ENCODE peak calls at places on chromosomes 12 and 14, in four cellular contexts. One of them, this sample, is unnamed.

GRCh38 chr12:108642269-108642870 is 8.7 kb upstream of the SELPLG start:
- DNase-seq in astrocyte of the cerebellum: no peak
- DNase-seq in effector CD4-positive, alpha-beta T cell: no peak
- DNase-seq in H7: no peak
- DNase-seq in this sample: peak

GRCh38 chr12:123427036-123427769 is 9.3 kb downstream of the RILPL2 start:
- DNase-seq in astrocyte of the cerebellum: no peak
- DNase-seq in effector CD4-positive, alpha-beta T cell: peak
- DNase-seq in H7: no peak
- DNase-seq in this sample: no peak

GRCh38 chr12:127628655-127629054 is 638.3 kb upstream of the TMEM132C start:
- DNase-seq in astrocyte of the cerebellum: no peak
- DNase-seq in effector CD4-positive, alpha-beta T cell: no peak
- DNase-seq in H7: no peak
- DNase-seq in this sample: no peak

GRCh38 chr12:97308576-97309198 is 153.9 kb upstream of the RMST start:
- DNase-seq in astrocyte of the cerebellum: peak
- DNase-seq in effector CD4-positive, alpha-beta T cell: peak
- DNase-seq in H7: no peak
- DNase-seq in this sample: no peak

GRCh38 chr14:72883109-72883508 is 10.8 kb downstream of the DPF3 start:
- DNase-seq in astrocyte of the cerebellum: no peak
- DNase-seq in effector CD4-positive, alpha-beta T cell: no peak
- DNase-seq in H7: no peak
- DNase-seq in this sample: no peak

GRCh38 chr14:99786423-99787051 is 6.7 kb upstream of the EML1 start:
- DNase-seq in astrocyte of the cerebellum: no peak
- DNase-seq in effector CD4-positive, alpha-beta T cell: no peak
- DNase-seq in H7: no peak
- DNase-seq in this sample: no peak

GRCh38 chr12:101257357-101257756 is 22.5 kb upstream of the UTP20 start:
- DNase-seq in astrocyte of the cerebellum: no peak
- DNase-seq in effector CD4-positive, alpha-beta T cell: no peak
- DNase-seq in H7: no peak
- DNase-seq in this sample: no peak

GRCh38 chr14:89641495-89642162 is 224.6 kb upstream of the FOXN3 start:
- DNase-seq in astrocyte of the cerebellum: no peak
- DNase-seq in effector CD4-positive, alpha-beta T cell: no peak
- DNase-seq in H7: no peak
- DNase-seq in this sample: no peak

GRCh38 chr12:68259318-68259940 is 6.0 kb upstream of the IL22 start:
- DNase-seq in astrocyte of the cerebellum: peak
- DNase-seq in effector CD4-positive, alpha-beta T cell: no peak
- DNase-seq in H7: no peak
- DNase-seq in this sample: no peak

GRCh38 chr14:39218171-39218769 is 15.4 kb upstream of the MIA2 start:
- DNase-seq in astrocyte of the cerebellum: peak
- DNase-seq in effector CD4-positive, alpha-beta T cell: no peak
- DNase-seq in H7: no peak
- DNase-seq in this sample: no peak

GRCh38 chr14:55454264-55455151 is 14.1 kb upstream of the TBPL2 start:
- DNase-seq in astrocyte of the cerebellum: peak
- DNase-seq in effector CD4-positive, alpha-beta T cell: no peak
- DNase-seq in H7: no peak
- DNase-seq in this sample: no peak

GRCh38 chr12:13238204-13238603 is 41.7 kb downstream of the EMP1 start:
- DNase-seq in astrocyte of the cerebellum: no peak
- DNase-seq in effector CD4-positive, alpha-beta T cell: no peak
- DNase-seq in H7: no peak
- DNase-seq in this sample: no peak

GRCh38 chr14:39175445-39176262 is 600 bp downstream of the PNN start:
- DNase-seq in astrocyte of the cerebellum: no peak
- DNase-seq in effector CD4-positive, alpha-beta T cell: no peak
- DNase-seq in H7: peak
- DNase-seq in this sample: no peak

GRCh38 chr14:76131071-76131985 is 20.4 kb upstream of the GPATCH2L start:
- DNase-seq in astrocyte of the cerebellum: no peak
- DNase-seq in effector CD4-positive, alpha-beta T cell: no peak
- DNase-seq in H7: peak
- DNase-seq in this sample: no peak

GRCh38 chr12:16168078-16168477 is 109.4 kb downstream of the SLC15A5 start:
- DNase-seq in astrocyte of the cerebellum: no peak
- DNase-seq in effector CD4-positive, alpha-beta T cell: no peak
- DNase-seq in H7: no peak
- DNase-seq in this sample: no peak

GRCh38 chr14:65478596-65478995 is 66.1 kb downstream of the FUT8 start:
- DNase-seq in astrocyte of the cerebellum: peak
- DNase-seq in effector CD4-positive, alpha-beta T cell: no peak
- DNase-seq in H7: no peak
- DNase-seq in this sample: no peak

GRCh38 chr14:74838141-74838540 is 37.8 kb downstream of the PROX2 start:
- DNase-seq in astrocyte of the cerebellum: no peak
- DNase-seq in effector CD4-positive, alpha-beta T cell: no peak
- DNase-seq in H7: no peak
- DNase-seq in this sample: no peak

GRCh38 chr12:31105668-31106067 is 32.0 kb downstream of the DDX11 start:
- DNase-seq in astrocyte of the cerebellum: no peak
- DNase-seq in effector CD4-positive, alpha-beta T cell: no peak
- DNase-seq in H7: peak
- DNase-seq in this sample: no peak

GRCh38 chr12:57629897-57630471 is 3.0 kb downstream of the B4GALNT1 start:
- DNase-seq in astrocyte of the cerebellum: no peak
- DNase-seq in effector CD4-positive, alpha-beta T cell: no peak
- DNase-seq in H7: peak
- DNase-seq in this sample: no peak

GRCh38 chr12:51028126-51028810 is 2.1 kb upstream of the SLC11A2 start:
- DNase-seq in astrocyte of the cerebellum: peak
- DNase-seq in effector CD4-positive, alpha-beta T cell: no peak
- DNase-seq in H7: peak
- DNase-seq in this sample: no peak

GRCh38 chr14:98466807-98467206 is 805.2 kb downstream of the BCL11B start:
- DNase-seq in astrocyte of the cerebellum: peak
- DNase-seq in effector CD4-positive, alpha-beta T cell: no peak
- DNase-seq in H7: no peak
- DNase-seq in this sample: no peak

GRCh38 chr12:25434493-25434892 is 118.6 kb downstream of the LMNTD1 start:
- DNase-seq in astrocyte of the cerebellum: no peak
- DNase-seq in effector CD4-positive, alpha-beta T cell: no peak
- DNase-seq in H7: no peak
- DNase-seq in this sample: no peak

GRCh38 chr12:105330938-105331804 is 680 bp downstream of the C12orf75 start:
- DNase-seq in astrocyte of the cerebellum: no peak
- DNase-seq in effector CD4-positive, alpha-beta T cell: no peak
- DNase-seq in H7: peak
- DNase-seq in this sample: no peak

GRCh38 chr12:88298761-88299242 is 156.7 kb downstream of the TMTC3 start:
- DNase-seq in astrocyte of the cerebellum: peak
- DNase-seq in effector CD4-positive, alpha-beta T cell: no peak
- DNase-seq in H7: no peak
- DNase-seq in this sample: no peak

GRCh38 chr12:101745481-101745880 is 6.2 kb upstream of the SYCP3 start:
- DNase-seq in astrocyte of the cerebellum: no peak
- DNase-seq in effector CD4-positive, alpha-beta T cell: no peak
- DNase-seq in H7: no peak
- DNase-seq in this sample: no peak

GRCh38 chr12:81021834-81022233 is 56.0 kb upstream of the ACSS3 start:
- DNase-seq in astrocyte of the cerebellum: peak
- DNase-seq in effector CD4-positive, alpha-beta T cell: no peak
- DNase-seq in H7: no peak
- DNase-seq in this sample: no peak

GRCh38 chr12:113364698-113365097 is 6.3 kb downstream of the PLBD2 start:
- DNase-seq in astrocyte of the cerebellum: no peak
- DNase-seq in effector CD4-positive, alpha-beta T cell: no peak
- DNase-seq in H7: no peak
- DNase-seq in this sample: no peak

GRCh38 chr12:1920971-1921370 is 2.5 kb upstream of the CACNA2D4 start:
- DNase-seq in astrocyte of the cerebellum: no peak
- DNase-seq in effector CD4-positive, alpha-beta T cell: no peak
- DNase-seq in H7: peak
- DNase-seq in this sample: no peak

GRCh38 chr12:53179694-53180269 is 740 bp upstream of the ZNF740 start:
- DNase-seq in astrocyte of the cerebellum: no peak
- DNase-seq in effector CD4-positive, alpha-beta T cell: no peak
- DNase-seq in H7: peak
- DNase-seq in this sample: no peak